ENCODE peak calls at places on chromosomes 3 and 15, in five cellular contexts. One of them, this sample, is unnamed.

GRCh38 chr15:38724827-38725226 is 160.2 kb upstream of the RASGRP1 start:
- DNase-seq in CD8-positive, alpha-beta T cell: no peak
- DNase-seq in colonic mucosa: no peak
- DNase-seq in vagina: no peak
- DNase-seq in body of pancreas: no peak
- DNase-seq in this sample: no peak

GRCh38 chr3:175150812-175151411 is 291.8 kb downstream of the NAALADL2 start:
- DNase-seq in CD8-positive, alpha-beta T cell: no peak
- DNase-seq in vagina: no peak
- DNase-seq in body of pancreas: no peak
- DNase-seq in colonic mucosa: peak; percentile 35
- DNase-seq in this sample: no peak

GRCh38 chr3:183980408-183980807 is 37.3 kb downstream of the ABCC5 start:
- DNase-seq in colonic mucosa: no peak
- DNase-seq in vagina: no peak
- DNase-seq in body of pancreas: peak; percentile 40
- DNase-seq in CD8-positive, alpha-beta T cell: no peak
- DNase-seq in this sample: no peak

GRCh38 chr3:56801597-56802410 is at the start of gene ARHGEF3:
- DNase-seq in colonic mucosa: peak; percentile 88
- DNase-seq in vagina: no peak
- DNase-seq in CD8-positive, alpha-beta T cell: peak; percentile 96
- DNase-seq in body of pancreas: peak; percentile 87
- DNase-seq in this sample: peak; percentile 98

GRCh38 chr3:31813686-31814085 is 167.4 kb downstream of the OSBPL10 start:
- DNase-seq in colonic mucosa: no peak
- DNase-seq in vagina: no peak
- DNase-seq in CD8-positive, alpha-beta T cell: no peak
- DNase-seq in body of pancreas: no peak
- DNase-seq in this sample: no peak

GRCh38 chr3:196772102-196772501 is 32.4 kb downstream of the PAK2 start:
- DNase-seq in colonic mucosa: no peak
- DNase-seq in body of pancreas: no peak
- DNase-seq in CD8-positive, alpha-beta T cell: no peak
- DNase-seq in vagina: no peak
- DNase-seq in this sample: no peak

GRCh38 chr15:51359981-51360380 is 18.5 kb downstream of the GLDN start:
- DNase-seq in vagina: no peak
- DNase-seq in CD8-positive, alpha-beta T cell: no peak
- DNase-seq in body of pancreas: no peak
- DNase-seq in colonic mucosa: no peak
- DNase-seq in this sample: no peak

GRCh38 chr3:26090589-26090988 is 300.7 kb downstream of the OXSM start:
- DNase-seq in vagina: no peak
- DNase-seq in body of pancreas: no peak
- DNase-seq in CD8-positive, alpha-beta T cell: no peak
- DNase-seq in colonic mucosa: no peak
- DNase-seq in this sample: no peak

GRCh38 chr15:86221119-86221518 is 141.4 kb downstream of the AGBL1 start:
- DNase-seq in vagina: no peak
- DNase-seq in colonic mucosa: no peak
- DNase-seq in CD8-positive, alpha-beta T cell: no peak
- DNase-seq in body of pancreas: no peak
- DNase-seq in this sample: no peak

GRCh38 chr3:37852097-37852496 is 9.6 kb upstream of the CTDSPL start:
- DNase-seq in vagina: no peak
- DNase-seq in colonic mucosa: no peak
- DNase-seq in body of pancreas: no peak
- DNase-seq in CD8-positive, alpha-beta T cell: no peak
- DNase-seq in this sample: peak; percentile 14

GRCh38 chr3:122146466-122146865 is 37.0 kb upstream of the CASR start:
- DNase-seq in body of pancreas: peak; percentile 35
- DNase-seq in colonic mucosa: no peak
- DNase-seq in CD8-positive, alpha-beta T cell: no peak
- DNase-seq in vagina: no peak
- DNase-seq in this sample: no peak

GRCh38 chr15:69568621-69569020 is 116.0 kb downstream of the RPLP1 start:
- DNase-seq in vagina: no peak
- DNase-seq in body of pancreas: no peak
- DNase-seq in CD8-positive, alpha-beta T cell: no peak
- DNase-seq in colonic mucosa: no peak
- DNase-seq in this sample: no peak

GRCh38 chr3:20669675-20670074 is 483.7 kb upstream of the SGO1 start:
- DNase-seq in vagina: no peak
- DNase-seq in colonic mucosa: no peak
- DNase-seq in body of pancreas: no peak
- DNase-seq in CD8-positive, alpha-beta T cell: no peak
- DNase-seq in this sample: no peak

GRCh38 chr3:194312743-194313281 is 38.3 kb downstream of the CPN2 start:
- DNase-seq in vagina: no peak
- DNase-seq in CD8-positive, alpha-beta T cell: no peak
- DNase-seq in colonic mucosa: peak; percentile 51
- DNase-seq in body of pancreas: peak; percentile 42
- DNase-seq in this sample: peak; percentile 73

GRCh38 chr15:58463815-58464697 is 32.3 kb downstream of the LIPC start:
- DNase-seq in vagina: no peak
- DNase-seq in colonic mucosa: no peak
- DNase-seq in body of pancreas: no peak
- DNase-seq in CD8-positive, alpha-beta T cell: no peak
- DNase-seq in this sample: no peak

GRCh38 chr3:67569324-67569723 is 85.1 kb downstream of the SUCLG2 start:
- DNase-seq in body of pancreas: no peak
- DNase-seq in vagina: no peak
- DNase-seq in CD8-positive, alpha-beta T cell: no peak
- DNase-seq in colonic mucosa: no peak
- DNase-seq in this sample: peak; percentile 27

GRCh38 chr3:184352897-184353545 is 8.4 kb downstream of the CLCN2 start:
- DNase-seq in body of pancreas: no peak
- DNase-seq in colonic mucosa: no peak
- DNase-seq in CD8-positive, alpha-beta T cell: no peak
- DNase-seq in vagina: no peak
- DNase-seq in this sample: no peak

GRCh38 chr3:64355473-64355872 is 130.2 kb upstream of the PRICKLE2 start:
- DNase-seq in body of pancreas: no peak
- DNase-seq in colonic mucosa: no peak
- DNase-seq in vagina: no peak
- DNase-seq in CD8-positive, alpha-beta T cell: no peak
- DNase-seq in this sample: no peak

GRCh38 chr3:107124885-107125284 is 252.4 kb upstream of the CCDC54 start:
- DNase-seq in vagina: no peak
- DNase-seq in colonic mucosa: no peak
- DNase-seq in body of pancreas: no peak
- DNase-seq in CD8-positive, alpha-beta T cell: no peak
- DNase-seq in this sample: no peak

GRCh38 chr3:186213946-186214345 is 105.1 kb upstream of the ETV5 start:
- DNase-seq in CD8-positive, alpha-beta T cell: no peak
- DNase-seq in vagina: no peak
- DNase-seq in colonic mucosa: no peak
- DNase-seq in body of pancreas: no peak
- DNase-seq in this sample: no peak

GRCh38 chr15:88647362-88648105 is 8.7 kb downstream of the ISG20 start:
- DNase-seq in vagina: peak; percentile 55
- DNase-seq in CD8-positive, alpha-beta T cell: peak; percentile 47
- DNase-seq in colonic mucosa: peak; percentile 25
- DNase-seq in body of pancreas: peak; percentile 83
- DNase-seq in this sample: peak; percentile 79

GRCh38 chr15:100788080-100788730 is 91.4 kb upstream of the ALDH1A3 start:
- DNase-seq in CD8-positive, alpha-beta T cell: peak; percentile 39
- DNase-seq in colonic mucosa: no peak
- DNase-seq in body of pancreas: no peak
- DNase-seq in vagina: peak; percentile 90
- DNase-seq in this sample: no peak

GRCh38 chr3:116348216-116348615 is 97.1 kb downstream of the LSAMP start:
- DNase-seq in CD8-positive, alpha-beta T cell: no peak
- DNase-seq in colonic mucosa: no peak
- DNase-seq in body of pancreas: no peak
- DNase-seq in vagina: no peak
- DNase-seq in this sample: no peak
- H3K4me3 ChIP-seq in CD8-positive, alpha-beta T cell: no peak overlapping the region
- H3K4me3 ChIP-seq in colonic mucosa: no peak overlapping the region
- H3K4me3 ChIP-seq in body of pancreas: no peak overlapping the region
- H3K4me3 ChIP-seq in vagina: no peak overlapping the region
- H3K4me3 ChIP-seq in this sample: no peak overlapping the region

DNA sequence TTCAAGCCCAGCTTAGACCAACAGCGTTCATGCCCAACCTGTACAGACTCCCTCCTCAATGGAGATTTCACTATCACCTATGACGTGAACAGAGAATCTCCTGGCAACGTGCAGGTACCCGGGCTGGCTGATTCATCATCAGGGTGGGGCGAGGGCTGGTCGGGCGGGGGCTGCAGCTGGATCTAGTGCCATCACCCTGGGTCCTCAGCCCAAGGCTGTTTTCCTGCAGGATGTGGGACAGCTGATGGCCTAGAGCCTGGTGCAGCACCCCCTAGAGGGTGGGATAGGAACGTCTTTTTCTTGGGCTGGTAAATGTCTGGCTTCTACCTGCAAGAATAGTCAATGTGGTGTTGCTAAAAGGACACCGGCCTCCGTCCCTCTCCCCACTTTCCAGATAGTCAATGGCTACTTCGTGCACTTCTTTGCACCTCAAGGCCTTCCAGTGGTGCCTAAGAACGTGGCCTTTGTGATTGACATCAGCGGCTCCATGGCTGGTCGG is 4.4 kb downstream of the ITIH3 start:
- DNase-seq in vagina: no peak
- DNase-seq in colonic mucosa: peak; percentile 27
- DNase-seq in body of pancreas: peak; percentile 28
- DNase-seq in CD8-positive, alpha-beta T cell: no peak
- DNase-seq in this sample: no peak
- TF ChIP-seq CTCF in vagina: no peak
- TF ChIP-seq CTCF in colonic mucosa: peak; percentile 35
- TF ChIP-seq CTCF in body of pancreas: peak; percentile 42
- TF ChIP-seq CTCF in CD8-positive, alpha-beta T cell: peak; percentile 42
- TF ChIP-seq CTCF in this sample: no peak

GRCh38 chr15:75104804-75105557 is 81.6 kb downstream of the PPCDC start:
- DNase-seq in body of pancreas: no peak
- DNase-seq in CD8-positive, alpha-beta T cell: no peak
- DNase-seq in vagina: no peak
- DNase-seq in colonic mucosa: peak; percentile 66
- DNase-seq in this sample: no peak
- H3K4me1 ChIP-seq in body of pancreas: no peaks in the 10 kb centered on the region
- H3K4me1 ChIP-seq in CD8-positive, alpha-beta T cell: peaks cover 17% of the 10 kb centered on the region
- H3K4me1 ChIP-seq in vagina: peaks cover 11% of the 10 kb centered on the region
- H3K4me1 ChIP-seq in colonic mucosa: no peaks in the 10 kb centered on the region
- H3K4me1 ChIP-seq in this sample: peaks cover 32% of the 10 kb centered on the region

GRCh38 chr3:133472242-133472641 is 72.4 kb downstream of the BFSP2 start:
- DNase-seq in vagina: no peak
- DNase-seq in colonic mucosa: peak; percentile 56
- DNase-seq in CD8-positive, alpha-beta T cell: no peak
- DNase-seq in body of pancreas: peak; percentile 29
- DNase-seq in this sample: no peak
- H3K4me3 ChIP-seq in vagina: no peak overlapping the region
- H3K4me3 ChIP-seq in colonic mucosa: no peak overlapping the region
- H3K4me3 ChIP-seq in CD8-positive, alpha-beta T cell: no peak overlapping the region
- H3K4me3 ChIP-seq in body of pancreas: no peak overlapping the region
- H3K4me3 ChIP-seq in this sample: no peak overlapping the region

GRCh38 chr3:9688961-9689360 is 14.7 kb upstream of the CPNE9 start:
- DNase-seq in CD8-positive, alpha-beta T cell: no peak
- DNase-seq in colonic mucosa: no peak
- DNase-seq in body of pancreas: no peak
- DNase-seq in vagina: no peak
- DNase-seq in this sample: peak; percentile 54
- TF ChIP-seq CTCF in CD8-positive, alpha-beta T cell: no peak
- TF ChIP-seq CTCF in colonic mucosa: no peak
- TF ChIP-seq CTCF in body of pancreas: no peak
- TF ChIP-seq CTCF in vagina: no peak
- TF ChIP-seq CTCF in this sample: no peak

GRCh38 chr3:58009026-58009748 is 965 bp downstream of the FLNB start:
- DNase-seq in CD8-positive, alpha-beta T cell: peak; percentile 69
- DNase-seq in vagina: no peak
- DNase-seq in body of pancreas: peak; percentile 48
- DNase-seq in colonic mucosa: peak; percentile 81
- DNase-seq in this sample: peak; percentile 87
- H3K4me1 ChIP-seq in CD8-positive, alpha-beta T cell: peaks cover 46% of the 10 kb centered on the region
- H3K4me1 ChIP-seq in vagina: peaks cover 53% of the 10 kb centered on the region
- H3K4me1 ChIP-seq in body of pancreas: peaks cover 42% of the 10 kb centered on the region
- H3K4me1 ChIP-seq in colonic mucosa: peaks cover 6% of the 10 kb centered on the region
- H3K4me1 ChIP-seq in this sample: peaks cover 11% of the 10 kb centered on the region

GRCh38 chr15:65180167-65180566 is 5.0 kb downstream of the CLPX start:
- DNase-seq in colonic mucosa: no peak
- DNase-seq in body of pancreas: no peak
- DNase-seq in CD8-positive, alpha-beta T cell: no peak
- DNase-seq in vagina: no peak
- DNase-seq in this sample: no peak

GRCh38 chr15:65184944-65185717 is at the start of gene CLPX:
- DNase-seq in colonic mucosa: peak; percentile 90
- DNase-seq in body of pancreas: peak; percentile 98
- DNase-seq in vagina: peak; percentile 95
- DNase-seq in CD8-positive, alpha-beta T cell: peak; percentile 92
- DNase-seq in this sample: peak; percentile 98

GRCh38 chr15:65184305-65184943 is 718 bp downstream of the CLPX start:
- DNase-seq in colonic mucosa: peak; percentile 63
- DNase-seq in body of pancreas: peak; percentile 62
- DNase-seq in CD8-positive, alpha-beta T cell: peak; percentile 59
- DNase-seq in vagina: peak; percentile 91
- DNase-seq in this sample: peak; percentile 91

GRCh38 chr15:65182538-65182937 is 2.6 kb downstream of the CLPX start:
- DNase-seq in colonic mucosa: no peak
- DNase-seq in vagina: no peak
- DNase-seq in CD8-positive, alpha-beta T cell: no peak
- DNase-seq in body of pancreas: no peak
- DNase-seq in this sample: no peak

GRCh38 chr15:65183847-65184159 is 1.3 kb downstream of the CLPX start:
- DNase-seq in vagina: no peak
- DNase-seq in colonic mucosa: no peak
- DNase-seq in body of pancreas: no peak
- DNase-seq in CD8-positive, alpha-beta T cell: no peak
- DNase-seq in this sample: no peak
- H3K4me3 ChIP-seq in vagina: peak overlapping the region; percentile 96
- H3K4me3 ChIP-seq in colonic mucosa: peak overlapping the region; percentile 97
- H3K4me3 ChIP-seq in body of pancreas: no peak overlapping the region
- H3K4me3 ChIP-seq in CD8-positive, alpha-beta T cell: peak overlapping the region; percentile 98
- H3K4me3 ChIP-seq in this sample: peak overlapping the region; percentile 97

GRCh38 chr3:161310649-161311423 is 60.5 kb downstream of the SPTSSB start:
- DNase-seq in CD8-positive, alpha-beta T cell: peak; percentile 67
- DNase-seq in colonic mucosa: no peak
- DNase-seq in body of pancreas: no peak
- DNase-seq in vagina: no peak
- DNase-seq in this sample: no peak

GRCh38 chr3:161305095-161305991 is 66.0 kb downstream of the SPTSSB start:
- DNase-seq in colonic mucosa: no peak
- DNase-seq in CD8-positive, alpha-beta T cell: no peak
- DNase-seq in vagina: no peak
- DNase-seq in body of pancreas: no peak
- DNase-seq in this sample: no peak
- TF ChIP-seq CTCF in colonic mucosa: peak; percentile 46
- TF ChIP-seq CTCF in CD8-positive, alpha-beta T cell: peak; percentile 79
- TF ChIP-seq CTCF in vagina: no peak
- TF ChIP-seq CTCF in body of pancreas: peak; percentile 52
- TF ChIP-seq CTCF in this sample: peak; percentile 16

This sample was measured in spleen.